ENCODE peak calls at places on chromosome 13, in seven cellular contexts. B is activated T-helper 1 cell treated with anti-CD3 and anti-CD28 coated beads, Interleukin-2, amount 50 U/mL, for 16 hours; A is AG04450; W is NB4; Q is GM13977; C is stimulated activated naive CD8-positive, alpha-beta T cell treated with anti-CD3 and anti-CD28 coated beads, Interleukin-15, Interleukin-2, amounts not matched to agents 100 U/mL and 50 U/mL, for 24 hours; V is nephron progenitor cell. Z is an unnamed sample.
A peak's percentile ranks its signal among the peaks of the same experiment; 100 is the strongest.

GRCh38 chr13:111659842-111660241 is 339.4 kb downstream of the TEX29 start:
- DNase-seq in B (no peak), A (no peak), W (no peak), Q (no peak), C (no peak), V (no peak), Z (no peak)

GRCh38 chr13:60134376-60134775 is 29.4 kb downstream of the DIAPH3 start:
- DNase-seq in B (no peak), A (no peak), W (no peak), Q (no peak), C (no peak), V (no peak), Z (no peak)

GRCh38 chr13:40986328-40986856 is 32.7 kb downstream of the ELF1 start:
- DNase-seq in B (no peak), A (no peak), W (no peak), Q (no peak), C (no peak), V (no peak), Z (no peak)

GRCh38 chr13:61339054-61339621 is 76.5 kb downstream of the PCDH20 start:
- DNase-seq in B (no peak), A (no peak), W (no peak), Q (no peak), C (no peak), V (no peak), Z (peak; percentile 2)

GRCh38 chr13:66543780-66544179 is 686.4 kb downstream of the PCDH9 start:
- DNase-seq in B (no peak), A (no peak), W (peak; percentile 13), Q (no peak), C (no peak), V (no peak), Z (no peak)

GRCh38 chr13:44819245-44819644 is 170.0 kb downstream of the NUFIP1 start:
- DNase-seq in B (no peak), A (peak; percentile 61), W (peak; percentile 22), Q (peak; percentile 31), C (peak; percentile 15), V (no peak), Z (no peak)

GRCh38 chr13:43273362-43273761 is 250.0 kb downstream of the DNAJC15 start:
- DNase-seq in B (no peak), A (no peak), W (no peak), Q (no peak), C (no peak), V (no peak), Z (no peak)

GRCh38 chr13:39516140-39516539 is 86.9 kb downstream of the LHFPL6 start:
- DNase-seq in B (no peak), A (no peak), W (no peak), Q (no peak), C (no peak), V (no peak), Z (no peak)

GRCh38 chr13:30119476-30119875 is 187.9 kb downstream of the KATNAL1 start:
- DNase-seq in B (no peak), A (no peak), W (peak; percentile 77), Q (no peak), C (no peak), V (no peak), Z (no peak)

GRCh38 chr13:32164622-32165268 is 133.2 kb downstream of the FRY start:
- DNase-seq in B (no peak), A (peak; percentile 20), W (peak; percentile 80), Q (no peak), C (peak; percentile 16), V (peak; percentile 42), Z (no peak)

Z was measured in activated gamma-delta T cell.